ENCODE peak calls at places on chromosomes 12 and 14, in six cellular contexts. One of them, this sample, is unnamed.

GRCh38 chr12:42180990-42181611 is 36.4 kb upstream of the GXYLT1 start:
- DNase-seq in fibroblast of pulmonary artery: peak
- DNase-seq in SK-N-SH: no peak
- DNase-seq in activated CD8-positive, alpha-beta T cell treated with anti-CD3 and anti-CD28 coated beads for 36 hours: no peak
- DNase-seq in anterior cingulate cortex: no peak
- DNase-seq in memory B cell: no peak
- DNase-seq in this sample: no peak

GRCh38 chr12:132546647-132547046 is 56.7 kb downstream of the FBRSL1 start:
- DNase-seq in fibroblast of pulmonary artery: no peak
- DNase-seq in SK-N-SH: no peak
- DNase-seq in activated CD8-positive, alpha-beta T cell treated with anti-CD3 and anti-CD28 coated beads for 36 hours: no peak
- DNase-seq in anterior cingulate cortex: no peak
- DNase-seq in memory B cell: no peak
- DNase-seq in this sample: no peak

GRCh38 chr14:87864356-87865230 is 128.4 kb downstream of the GALC start:
- DNase-seq in fibroblast of pulmonary artery: no peak
- DNase-seq in SK-N-SH: no peak
- DNase-seq in activated CD8-positive, alpha-beta T cell treated with anti-CD3 and anti-CD28 coated beads for 36 hours: no peak
- DNase-seq in anterior cingulate cortex: no peak
- DNase-seq in memory B cell: no peak
- DNase-seq in this sample: no peak

GRCh38 chr12:117294206-117294605 is 67.2 kb downstream of the NOS1 start:
- DNase-seq in fibroblast of pulmonary artery: no peak
- DNase-seq in SK-N-SH: no peak
- DNase-seq in activated CD8-positive, alpha-beta T cell treated with anti-CD3 and anti-CD28 coated beads for 36 hours: no peak
- DNase-seq in anterior cingulate cortex: no peak
- DNase-seq in memory B cell: no peak
- DNase-seq in this sample: no peak

GRCh38 chr14:76486251-76486743 is 110.4 kb downstream of the ESRRB start:
- DNase-seq in fibroblast of pulmonary artery: no peak
- DNase-seq in SK-N-SH: peak
- DNase-seq in activated CD8-positive, alpha-beta T cell treated with anti-CD3 and anti-CD28 coated beads for 36 hours: no peak
- DNase-seq in anterior cingulate cortex: no peak
- DNase-seq in memory B cell: no peak
- DNase-seq in this sample: no peak

GRCh38 chr12:46266382-46266791 is 2.5 kb downstream of the SLC38A1 start:
- DNase-seq in fibroblast of pulmonary artery: peak
- DNase-seq in SK-N-SH: peak
- DNase-seq in activated CD8-positive, alpha-beta T cell treated with anti-CD3 and anti-CD28 coated beads for 36 hours: peak
- DNase-seq in anterior cingulate cortex: no peak
- DNase-seq in memory B cell: no peak
- DNase-seq in this sample: no peak

GRCh38 chr12:104641862-104642261 is 185.1 kb downstream of the CHST11 start:
- DNase-seq in fibroblast of pulmonary artery: no peak
- DNase-seq in SK-N-SH: no peak
- DNase-seq in activated CD8-positive, alpha-beta T cell treated with anti-CD3 and anti-CD28 coated beads for 36 hours: no peak
- DNase-seq in anterior cingulate cortex: no peak
- DNase-seq in memory B cell: peak
- DNase-seq in this sample: peak

GRCh38 chr14:101398011-101398410 is 163.3 kb upstream of the DIO3 start:
- DNase-seq in fibroblast of pulmonary artery: no peak
- DNase-seq in SK-N-SH: no peak
- DNase-seq in activated CD8-positive, alpha-beta T cell treated with anti-CD3 and anti-CD28 coated beads for 36 hours: no peak
- DNase-seq in anterior cingulate cortex: no peak
- DNase-seq in memory B cell: no peak
- DNase-seq in this sample: no peak

GRCh38 chr14:77885363-77885762 is 85.5 kb downstream of the ADCK1 start:
- DNase-seq in fibroblast of pulmonary artery: no peak
- DNase-seq in SK-N-SH: no peak
- DNase-seq in activated CD8-positive, alpha-beta T cell treated with anti-CD3 and anti-CD28 coated beads for 36 hours: no peak
- DNase-seq in anterior cingulate cortex: no peak
- DNase-seq in memory B cell: no peak
- DNase-seq in this sample: no peak

GRCh38 chr14:89667983-89668382 is 250.9 kb upstream of the FOXN3 start:
- DNase-seq in fibroblast of pulmonary artery: peak
- DNase-seq in SK-N-SH: no peak
- DNase-seq in activated CD8-positive, alpha-beta T cell treated with anti-CD3 and anti-CD28 coated beads for 36 hours: no peak
- DNase-seq in anterior cingulate cortex: no peak
- DNase-seq in memory B cell: no peak
- DNase-seq in this sample: no peak

GRCh38 chr12:14548609-14549008 is 19.1 kb downstream of the PLBD1 start:
- DNase-seq in fibroblast of pulmonary artery: no peak
- DNase-seq in SK-N-SH: no peak
- DNase-seq in activated CD8-positive, alpha-beta T cell treated with anti-CD3 and anti-CD28 coated beads for 36 hours: no peak
- DNase-seq in anterior cingulate cortex: no peak
- DNase-seq in memory B cell: no peak
- DNase-seq in this sample: no peak

GRCh38 chr14:34029921-34030334 is 79.1 kb upstream of the EGLN3 start:
- DNase-seq in fibroblast of pulmonary artery: peak
- DNase-seq in SK-N-SH: no peak
- DNase-seq in activated CD8-positive, alpha-beta T cell treated with anti-CD3 and anti-CD28 coated beads for 36 hours: no peak
- DNase-seq in anterior cingulate cortex: no peak
- DNase-seq in memory B cell: no peak
- DNase-seq in this sample: no peak

GRCh38 chr12:108633534-108634224 is at the start of gene SELPLG:
- DNase-seq in fibroblast of pulmonary artery: no peak
- DNase-seq in SK-N-SH: no peak
- DNase-seq in activated CD8-positive, alpha-beta T cell treated with anti-CD3 and anti-CD28 coated beads for 36 hours: peak
- DNase-seq in anterior cingulate cortex: no peak
- DNase-seq in memory B cell: peak
- DNase-seq in this sample: peak

GRCh38 chr12:75760481-75761324 is 249.3 kb upstream of the KRR1 start:
- DNase-seq in fibroblast of pulmonary artery: no peak
- DNase-seq in SK-N-SH: no peak
- DNase-seq in activated CD8-positive, alpha-beta T cell treated with anti-CD3 and anti-CD28 coated beads for 36 hours: no peak
- DNase-seq in anterior cingulate cortex: no peak
- DNase-seq in memory B cell: no peak
- DNase-seq in this sample: no peak

GRCh38 chr14:27164139-27164538 is 566.3 kb upstream of the NOVA1 start:
- DNase-seq in fibroblast of pulmonary artery: no peak
- DNase-seq in SK-N-SH: no peak
- DNase-seq in activated CD8-positive, alpha-beta T cell treated with anti-CD3 and anti-CD28 coated beads for 36 hours: no peak
- DNase-seq in anterior cingulate cortex: no peak
- DNase-seq in memory B cell: no peak
- DNase-seq in this sample: no peak

GRCh38 chr14:44449694-44450093 is 57.4 kb downstream of the FSCB start:
- DNase-seq in fibroblast of pulmonary artery: no peak
- DNase-seq in SK-N-SH: no peak
- DNase-seq in activated CD8-positive, alpha-beta T cell treated with anti-CD3 and anti-CD28 coated beads for 36 hours: no peak
- DNase-seq in anterior cingulate cortex: no peak
- DNase-seq in memory B cell: no peak
- DNase-seq in this sample: no peak

GRCh38 chr12:49838973-49839633 is 3.8 kb downstream of the BCDIN3D start:
- DNase-seq in fibroblast of pulmonary artery: peak
- DNase-seq in SK-N-SH: peak
- DNase-seq in activated CD8-positive, alpha-beta T cell treated with anti-CD3 and anti-CD28 coated beads for 36 hours: peak
- DNase-seq in anterior cingulate cortex: no peak
- DNase-seq in memory B cell: no peak
- DNase-seq in this sample: no peak

GRCh38 chr14:102688290-102688689 is 89.0 kb upstream of the TRAF3 start:
- DNase-seq in fibroblast of pulmonary artery: no peak
- DNase-seq in SK-N-SH: no peak
- DNase-seq in activated CD8-positive, alpha-beta T cell treated with anti-CD3 and anti-CD28 coated beads for 36 hours: no peak
- DNase-seq in anterior cingulate cortex: no peak
- DNase-seq in memory B cell: no peak
- DNase-seq in this sample: no peak

GRCh38 chr12:13368971-13369370 is 172.4 kb downstream of the EMP1 start:
- DNase-seq in fibroblast of pulmonary artery: no peak
- DNase-seq in SK-N-SH: no peak
- DNase-seq in activated CD8-positive, alpha-beta T cell treated with anti-CD3 and anti-CD28 coated beads for 36 hours: no peak
- DNase-seq in anterior cingulate cortex: no peak
- DNase-seq in memory B cell: no peak
- DNase-seq in this sample: no peak

GRCh38 chr12:3316776-3317480 is 174.1 kb upstream of the PRMT8 start:
- DNase-seq in fibroblast of pulmonary artery: no peak
- DNase-seq in SK-N-SH: no peak
- DNase-seq in activated CD8-positive, alpha-beta T cell treated with anti-CD3 and anti-CD28 coated beads for 36 hours: no peak
- DNase-seq in anterior cingulate cortex: no peak
- DNase-seq in memory B cell: no peak
- DNase-seq in this sample: no peak

GRCh38 chr12:108191938-108192337 is 62.9 kb downstream of the WSCD2 start:
- DNase-seq in fibroblast of pulmonary artery: no peak
- DNase-seq in SK-N-SH: no peak
- DNase-seq in activated CD8-positive, alpha-beta T cell treated with anti-CD3 and anti-CD28 coated beads for 36 hours: no peak
- DNase-seq in anterior cingulate cortex: no peak
- DNase-seq in memory B cell: no peak
- DNase-seq in this sample: no peak

GRCh38 chr14:48703728-48704467 is 882.3 kb downstream of the RPS29 start:
- DNase-seq in fibroblast of pulmonary artery: peak
- DNase-seq in SK-N-SH: no peak
- DNase-seq in activated CD8-positive, alpha-beta T cell treated with anti-CD3 and anti-CD28 coated beads for 36 hours: no peak
- DNase-seq in anterior cingulate cortex: no peak
- DNase-seq in memory B cell: no peak
- DNase-seq in this sample: no peak

GRCh38 chr12:114799574-114800487 is 115.9 kb upstream of the TBX3 start:
- DNase-seq in fibroblast of pulmonary artery: no peak
- DNase-seq in SK-N-SH: no peak
- DNase-seq in activated CD8-positive, alpha-beta T cell treated with anti-CD3 and anti-CD28 coated beads for 36 hours: no peak
- DNase-seq in anterior cingulate cortex: no peak
- DNase-seq in memory B cell: no peak
- DNase-seq in this sample: no peak

GRCh38 chr12:40999212-40999611 is 188.9 kb upstream of the PDZRN4 start:
- DNase-seq in fibroblast of pulmonary artery: no peak
- DNase-seq in SK-N-SH: no peak
- DNase-seq in activated CD8-positive, alpha-beta T cell treated with anti-CD3 and anti-CD28 coated beads for 36 hours: no peak
- DNase-seq in anterior cingulate cortex: no peak
- DNase-seq in memory B cell: no peak
- DNase-seq in this sample: no peak

GRCh38 chr12:34397591-34398365 is 375.5 kb downstream of the ALG10 start:
- DNase-seq in fibroblast of pulmonary artery: no peak
- DNase-seq in SK-N-SH: peak
- DNase-seq in activated CD8-positive, alpha-beta T cell treated with anti-CD3 and anti-CD28 coated beads for 36 hours: no peak
- DNase-seq in anterior cingulate cortex: no peak
- DNase-seq in memory B cell: peak
- DNase-seq in this sample: peak

GRCh38 chr12:69007166-69007857 is 74.3 kb upstream of the CPM start:
- DNase-seq in fibroblast of pulmonary artery: peak
- DNase-seq in SK-N-SH: no peak
- DNase-seq in activated CD8-positive, alpha-beta T cell treated with anti-CD3 and anti-CD28 coated beads for 36 hours: no peak
- DNase-seq in anterior cingulate cortex: no peak
- DNase-seq in memory B cell: no peak
- DNase-seq in this sample: no peak

GRCh38 chr14:52789118-52789517 is 2.3 kb downstream of the GNPNAT1 start:
- DNase-seq in fibroblast of pulmonary artery: no peak
- DNase-seq in SK-N-SH: no peak
- DNase-seq in activated CD8-positive, alpha-beta T cell treated with anti-CD3 and anti-CD28 coated beads for 36 hours: no peak
- DNase-seq in anterior cingulate cortex: no peak
- DNase-seq in memory B cell: no peak
- DNase-seq in this sample: no peak

GRCh38 chr14:89186850-89187376 is 230.1 kb downstream of the FOXN3 start:
- DNase-seq in fibroblast of pulmonary artery: peak
- DNase-seq in SK-N-SH: no peak
- DNase-seq in activated CD8-positive, alpha-beta T cell treated with anti-CD3 and anti-CD28 coated beads for 36 hours: no peak
- DNase-seq in anterior cingulate cortex: no peak
- DNase-seq in memory B cell: no peak
- DNase-seq in this sample: peak

GRCh38 chr12:111616177-111616623 is 17.1 kb upstream of the ATXN2 start:
- DNase-seq in fibroblast of pulmonary artery: peak
- DNase-seq in SK-N-SH: no peak
- DNase-seq in activated CD8-positive, alpha-beta T cell treated with anti-CD3 and anti-CD28 coated beads for 36 hours: no peak
- DNase-seq in anterior cingulate cortex: no peak
- DNase-seq in memory B cell: no peak
- DNase-seq in this sample: no peak

GRCh38 chr14:101817511-101818001 is 56.0 kb downstream of the PPP2R5C start:
- DNase-seq in fibroblast of pulmonary artery: no peak
- DNase-seq in SK-N-SH: no peak
- DNase-seq in activated CD8-positive, alpha-beta T cell treated with anti-CD3 and anti-CD28 coated beads for 36 hours: peak
- DNase-seq in anterior cingulate cortex: no peak
- DNase-seq in memory B cell: no peak
- DNase-seq in this sample: no peak

GRCh38 chr14:73731111-73731510 is 16.9 kb upstream of the PNMA1 start:
- DNase-seq in fibroblast of pulmonary artery: no peak
- DNase-seq in SK-N-SH: no peak
- DNase-seq in activated CD8-positive, alpha-beta T cell treated with anti-CD3 and anti-CD28 coated beads for 36 hours: no peak
- DNase-seq in anterior cingulate cortex: no peak
- DNase-seq in memory B cell: no peak
- DNase-seq in this sample: no peak

GRCh38 chr12:14963520-14963919 is 2.1 kb upstream of the ARHGDIB start:
- DNase-seq in fibroblast of pulmonary artery: no peak
- DNase-seq in SK-N-SH: no peak
- DNase-seq in activated CD8-positive, alpha-beta T cell treated with anti-CD3 and anti-CD28 coated beads for 36 hours: no peak
- DNase-seq in anterior cingulate cortex: no peak
- DNase-seq in memory B cell: no peak
- DNase-seq in this sample: no peak

GRCh38 chr12:99605-100004 is 33.0 kb downstream of the IQSEC3 start:
- DNase-seq in fibroblast of pulmonary artery: peak
- DNase-seq in SK-N-SH: no peak
- DNase-seq in activated CD8-positive, alpha-beta T cell treated with anti-CD3 and anti-CD28 coated beads for 36 hours: no peak
- DNase-seq in anterior cingulate cortex: no peak
- DNase-seq in memory B cell: no peak
- DNase-seq in this sample: no peak

GRCh38 chr12:95700316-95700785 is 90.2 kb downstream of the NTN4 start:
- DNase-seq in fibroblast of pulmonary artery: peak
- DNase-seq in SK-N-SH: no peak
- DNase-seq in activated CD8-positive, alpha-beta T cell treated with anti-CD3 and anti-CD28 coated beads for 36 hours: no peak
- DNase-seq in anterior cingulate cortex: no peak
- DNase-seq in memory B cell: no peak
- DNase-seq in this sample: no peak

GRCh38 chr12:79451988-79452387 is 238.8 kb downstream of the PAWR start:
- DNase-seq in fibroblast of pulmonary artery: peak
- DNase-seq in SK-N-SH: peak
- DNase-seq in activated CD8-positive, alpha-beta T cell treated with anti-CD3 and anti-CD28 coated beads for 36 hours: no peak
- DNase-seq in anterior cingulate cortex: no peak
- DNase-seq in memory B cell: no peak
- DNase-seq in this sample: no peak

This sample was measured in activated B cell treated with CpG ODN at 0.5 μM for 24 hours.